ENCODE peak calls at places on chromosomes 13 and 19, in six cellular contexts. G is naive thymus-derived CD8-positive, alpha-beta T cell; L is fibroblast of mammary gland; U is small intestine; O is stimulated activated CD8-positive, alpha-beta memory T cell treated with anti-CD3 and anti-CD28 coated beads, Interleukin-4, amount 100 ng/mL, for 48 hours; X is NCI-H748 treated with DMSO at 0.1 percent for 48 hours. A is an unnamed sample.

GRCh38 chr19:54551293-54551692 is 22.3 kb upstream of the LILRA2 start:
- DNase-seq in L (no peak), U (no peak), O (no peak), X (no peak), G (no peak), A (no peak)

GRCh38 chr13:58963321-58963720 is 1200.4 kb downstream of the DIAPH3 start:
- DNase-seq in X (no peak), U (no peak), O (no peak), L (no peak), G (no peak), A (no peak)

GRCh38 chr19:18257503-18258470 is 16.5 kb downstream of the IQCN start:
- DNase-seq in G (no peak), L (no peak), O (no peak), U (no peak), X (no peak), A (no peak)

GRCh38 chr19:40193587-40193849 is 2.3 kb downstream of the MAP3K10 start:
- DNase-seq in G (no peak), X (no peak), U (no peak), O (no peak), L (no peak), A (no peak)

GRCh38 chr19:12550951-12551832 is at the start of gene ZNF564:
- DNase-seq in U (peak; percentile 100), X (peak; percentile 92), G (peak; percentile 92), L (peak; percentile 98), O (peak; percentile 92), A (peak; percentile 85)

GRCh38 chr13:31485651-31486051 is 253.7 kb upstream of the RXFP2 start:
- DNase-seq in L (peak; percentile 57), O (no peak), U (no peak), G (no peak), X (no peak), A (no peak)

GRCh38 chr13:30906411-30906990 is 430 bp downstream of the MEDAG start:
- DNase-seq in U (no peak), L (no peak), X (peak; percentile 25), G (no peak), O (no peak), A (peak; percentile 10)

GRCh38 chr13:94309997-94310842 is 169.3 kb downstream of the DCT start:
- DNase-seq in U (no peak), G (no peak), O (no peak), L (peak; percentile 94), X (no peak), A (no peak)

GRCh38 chr19:27867981-27868380 is 1345.0 kb downstream of the UQCRFS1 start:
- DNase-seq in X (no peak), L (no peak), U (no peak), O (no peak), G (no peak), A (no peak)

GRCh38 chr13:59247166-59247565 is 916.6 kb downstream of the DIAPH3 start:
- DNase-seq in L (no peak), G (no peak), O (no peak), U (peak; percentile 42), X (no peak), A (no peak)

GRCh38 chr13:99542788-99543406 is 41.6 kb downstream of the TM9SF2 start:
- DNase-seq in U (no peak), O (peak; percentile 57), G (no peak), L (no peak), X (no peak), A (peak; percentile 32)

GRCh38 chr13:49746111-49746510 is 46.4 kb downstream of the KPNA3 start:
- DNase-seq in G (no peak), L (no peak), O (no peak), X (peak; percentile 47), U (peak; percentile 13), A (no peak)

GRCh38 chr19:860481-861098 is 1.1 kb downstream of the CFD start:
- DNase-seq in X (peak; percentile 9), G (peak; percentile 59), U (peak; percentile 60), O (peak; percentile 76), L (peak; percentile 70), A (peak; percentile 67)

GRCh38 chr13:44298314-44298713 is 75.3 kb upstream of the SERP2 start:
- DNase-seq in U (no peak), G (no peak), X (no peak), L (peak; percentile 56), O (no peak), A (no peak)

GRCh38 chr19:57934820-57935665 is at the start of gene ZNF418:
- DNase-seq in U (peak; percentile 74), L (peak; percentile 87), X (peak; percentile 92), O (peak; percentile 45), G (peak; percentile 24), A (peak; percentile 23)

GRCh38 chr13:35293579-35293978 is 182.9 kb downstream of the MAB21L1 start:
- DNase-seq in U (no peak), O (no peak), X (no peak), G (no peak), L (no peak), A (no peak)

GRCh38 chr19:47573076-47574026 is at the start of gene ZNF541:
- DNase-seq in O (peak; percentile 80), L (peak; percentile 36), U (peak; percentile 48), G (peak; percentile 90), X (no peak), A (peak; percentile 69)

GRCh38 chr19:33715462-33715861 is 81.2 kb upstream of the KCTD15 start:
- DNase-seq in U (no peak), G (no peak), X (no peak), O (no peak), L (no peak), A (no peak)

GRCh38 chr19:5138606-5139594 is 170.0 kb downstream of the KDM4B start:
- DNase-seq in O (peak; percentile 91), G (peak; percentile 85), U (peak; percentile 42), X (no peak), L (peak; percentile 58), A (peak; percentile 76)

GRCh38 chr13:31920301-31920818 is 111.2 kb upstream of the FRY start:
- DNase-seq in L (peak; percentile 53), O (no peak), X (no peak), G (no peak), U (no peak), A (no peak)

GRCh38 chr19:45442927-45443461 is 19.3 kb upstream of the ERCC1 start:
- DNase-seq in U (peak; percentile 34), O (peak; percentile 61), X (no peak), G (peak; percentile 60), L (peak; percentile 59), A (no peak)

GRCh38 chr13:94950303-94950702 is 238.0 kb upstream of the SOX21 start:
- DNase-seq in U (no peak), X (no peak), G (no peak), L (peak; percentile 11), O (no peak), A (no peak)

GRCh38 chr19:35346193-35347052 is 1.3 kb upstream of the FFAR1 start:
- DNase-seq in L (no peak), O (peak; percentile 84), X (no peak), G (peak; percentile 80), U (no peak), A (peak; percentile 72)

GRCh38 chr13:96499646-96500045 is 409.7 kb downstream of the HS6ST3 start:
- DNase-seq in O (no peak), G (no peak), X (no peak), U (no peak), L (peak; percentile 21), A (no peak)

A was measured in activated T-cell treated with anti-CD3 and anti-CD28 coated beads for 48 hours.